ENCODE peak calls at places on chromosome 20, in four cellular contexts. One of them, this sample, is unnamed.

GRCh38 chr20:2558581-2559301 is 22.4 kb downstream of the TMC2 start:
- DNase-seq in neural progenitor cell: peak; percentile 29
- DNase-seq in CD4-positive, CD25-positive, alpha-beta regulatory T cell: no peak
- DNase-seq in thoracic aorta: no peak
- DNase-seq in this sample: peak; percentile 38

GRCh38 chr20:63519765-63520593 is 586 bp upstream of the PPDPF start:
- DNase-seq in CD4-positive, CD25-positive, alpha-beta regulatory T cell: peak; percentile 71
- DNase-seq in neural progenitor cell: peak; percentile 93
- DNase-seq in thoracic aorta: no peak
- DNase-seq in this sample: peak; percentile 74

GRCh38 chr20:37688093-37688492 is 5.7 kb upstream of the CTNNBL1 start:
- DNase-seq in neural progenitor cell: no peak
- DNase-seq in CD4-positive, CD25-positive, alpha-beta regulatory T cell: no peak
- DNase-seq in thoracic aorta: no peak
- DNase-seq in this sample: no peak

GRCh38 chr20:43915209-43916072 is 789 bp downstream of the TOX2 start:
- DNase-seq in CD4-positive, CD25-positive, alpha-beta regulatory T cell: peak; percentile 17
- DNase-seq in neural progenitor cell: peak; percentile 75
- DNase-seq in thoracic aorta: no peak
- DNase-seq in this sample: peak; percentile 63

GRCh38 chr20:10429443-10429981 is 4.5 kb downstream of the MKKS start:
- DNase-seq in CD4-positive, CD25-positive, alpha-beta regulatory T cell: no peak
- DNase-seq in neural progenitor cell: no peak
- DNase-seq in thoracic aorta: no peak
- DNase-seq in this sample: no peak

GRCh38 chr20:57693670-57694329 is 16.0 kb downstream of the PMEPA1 start:
- DNase-seq in neural progenitor cell: no peak
- DNase-seq in thoracic aorta: no peak
- DNase-seq in CD4-positive, CD25-positive, alpha-beta regulatory T cell: no peak
- DNase-seq in this sample: no peak

GRCh38 chr20:16129411-16129810 is 443.8 kb downstream of the KIF16B start:
- DNase-seq in CD4-positive, CD25-positive, alpha-beta regulatory T cell: no peak
- DNase-seq in thoracic aorta: no peak
- DNase-seq in neural progenitor cell: no peak
- DNase-seq in this sample: no peak

GRCh38 chr20:9279905-9280304 is 211.0 kb downstream of the PLCB4 start:
- DNase-seq in thoracic aorta: no peak
- DNase-seq in neural progenitor cell: peak; percentile 24
- DNase-seq in CD4-positive, CD25-positive, alpha-beta regulatory T cell: no peak
- DNase-seq in this sample: peak; percentile 11

GRCh38 chr20:31559704-31560093 is 45.4 kb upstream of the ID1 start:
- DNase-seq in neural progenitor cell: no peak
- DNase-seq in CD4-positive, CD25-positive, alpha-beta regulatory T cell: no peak
- DNase-seq in thoracic aorta: no peak
- DNase-seq in this sample: no peak

GRCh38 chr20:57439432-57439831 is 48.2 kb downstream of the RBM38 start:
- DNase-seq in CD4-positive, CD25-positive, alpha-beta regulatory T cell: no peak
- DNase-seq in neural progenitor cell: no peak
- DNase-seq in thoracic aorta: no peak
- DNase-seq in this sample: peak; percentile 21

GRCh38 chr20:43544501-43544900 is 14.3 kb upstream of the SGK2 start:
- DNase-seq in thoracic aorta: no peak
- DNase-seq in CD4-positive, CD25-positive, alpha-beta regulatory T cell: no peak
- DNase-seq in neural progenitor cell: no peak
- DNase-seq in this sample: no peak

GRCh38 chr20:8309638-8310037 is 177.6 kb downstream of the PLCB1 start:
- DNase-seq in neural progenitor cell: peak; percentile 79
- DNase-seq in thoracic aorta: no peak
- DNase-seq in CD4-positive, CD25-positive, alpha-beta regulatory T cell: no peak
- DNase-seq in this sample: peak; percentile 40

GRCh38 chr20:10047427-10047826 is 12.6 kb downstream of the ANKEF1 start:
- DNase-seq in thoracic aorta: no peak
- DNase-seq in neural progenitor cell: peak; percentile 60
- DNase-seq in CD4-positive, CD25-positive, alpha-beta regulatory T cell: no peak
- DNase-seq in this sample: peak; percentile 4

GRCh38 chr20:5844063-5844681 is 94.0 kb downstream of the SHLD1 start:
- DNase-seq in neural progenitor cell: no peak
- DNase-seq in thoracic aorta: no peak
- DNase-seq in CD4-positive, CD25-positive, alpha-beta regulatory T cell: peak; percentile 56
- DNase-seq in this sample: peak; percentile 67

GRCh38 chr20:53837126-53837826 is 233.1 kb downstream of the BCAS1 start:
- DNase-seq in CD4-positive, CD25-positive, alpha-beta regulatory T cell: no peak
- DNase-seq in thoracic aorta: no peak
- DNase-seq in neural progenitor cell: no peak
- DNase-seq in this sample: no peak

GRCh38 chr20:23436681-23437080 is 2.8 kb upstream of the CSTL1 start:
- DNase-seq in neural progenitor cell: no peak
- DNase-seq in thoracic aorta: no peak
- DNase-seq in CD4-positive, CD25-positive, alpha-beta regulatory T cell: no peak
- DNase-seq in this sample: no peak

GRCh38 chr20:53949319-53949839 is 121.0 kb downstream of the BCAS1 start:
- DNase-seq in CD4-positive, CD25-positive, alpha-beta regulatory T cell: peak; percentile 58
- DNase-seq in neural progenitor cell: no peak
- DNase-seq in thoracic aorta: no peak
- DNase-seq in this sample: peak; percentile 98

GRCh38 chr20:19493794-19494495 is 264.1 kb upstream of the RIN2 start:
- DNase-seq in thoracic aorta: no peak
- DNase-seq in neural progenitor cell: no peak
- DNase-seq in CD4-positive, CD25-positive, alpha-beta regulatory T cell: no peak
- DNase-seq in this sample: no peak

DNA sequence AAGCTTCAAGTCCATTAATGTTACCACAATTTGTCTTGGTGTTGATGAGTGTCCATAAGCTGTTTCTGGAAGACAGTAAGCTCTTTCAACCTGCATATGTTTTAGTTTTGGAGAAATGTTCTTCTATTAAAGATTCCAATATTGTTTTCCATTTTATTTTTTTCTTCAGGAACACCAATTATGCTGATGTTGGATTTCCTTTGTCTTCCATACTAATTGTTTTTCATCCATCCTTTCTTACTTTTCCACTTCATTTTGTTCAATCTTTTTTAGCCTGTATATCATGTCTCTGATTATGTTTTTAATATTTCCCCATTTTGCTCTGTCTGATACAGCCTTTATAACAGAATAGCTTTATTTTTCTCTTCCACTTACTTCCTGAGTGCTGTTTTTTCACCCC is 21.9 kb downstream of the SLC13A3 start:
- DNase-seq in CD4-positive, CD25-positive, alpha-beta regulatory T cell: no peak
- DNase-seq in thoracic aorta: no peak
- DNase-seq in neural progenitor cell: no peak
- DNase-seq in this sample: no peak
- H3K4me3 ChIP-seq in CD4-positive, CD25-positive, alpha-beta regulatory T cell: no peak overlapping the region
- H3K4me3 ChIP-seq in thoracic aorta: no peak overlapping the region
- H3K4me3 ChIP-seq in neural progenitor cell: no peak overlapping the region
- H3K4me3 ChIP-seq in this sample: no peak overlapping the region

GRCh38 chr20:25282034-25282781 is 34.3 kb downstream of the PYGB start:
- DNase-seq in CD4-positive, CD25-positive, alpha-beta regulatory T cell: no peak
- DNase-seq in thoracic aorta: no peak
- DNase-seq in neural progenitor cell: no peak
- DNase-seq in this sample: no peak
- H3K4me3 ChIP-seq in CD4-positive, CD25-positive, alpha-beta regulatory T cell: no peak overlapping the region
- H3K4me3 ChIP-seq in thoracic aorta: no peak overlapping the region
- H3K4me3 ChIP-seq in neural progenitor cell: no peak overlapping the region
- H3K4me3 ChIP-seq in this sample: no peak overlapping the region

GRCh38 chr20:7232796-7233195 is 465.3 kb downstream of the BMP2 start:
- DNase-seq in thoracic aorta: no peak
- DNase-seq in neural progenitor cell: no peak
- DNase-seq in CD4-positive, CD25-positive, alpha-beta regulatory T cell: no peak
- DNase-seq in this sample: no peak
- H3K4me3 ChIP-seq in thoracic aorta: no peak overlapping the region
- H3K4me3 ChIP-seq in neural progenitor cell: no peak overlapping the region
- H3K4me3 ChIP-seq in CD4-positive, CD25-positive, alpha-beta regulatory T cell: no peak overlapping the region
- H3K4me3 ChIP-seq in this sample: no peak overlapping the region

GRCh38 chr20:62304331-62305148 is 1.7 kb downstream of the ADRM1 start:
- DNase-seq in thoracic aorta: no peak
- DNase-seq in neural progenitor cell: no peak
- DNase-seq in CD4-positive, CD25-positive, alpha-beta regulatory T cell: no peak
- DNase-seq in this sample: no peak
- H3K4me3 ChIP-seq in thoracic aorta: peak overlapping the region; percentile 97
- H3K4me3 ChIP-seq in neural progenitor cell: peak overlapping the region; percentile 77
- H3K4me3 ChIP-seq in CD4-positive, CD25-positive, alpha-beta regulatory T cell: peak overlapping the region; percentile 70
- H3K4me3 ChIP-seq in this sample: peak overlapping the region; percentile 83

DNA sequence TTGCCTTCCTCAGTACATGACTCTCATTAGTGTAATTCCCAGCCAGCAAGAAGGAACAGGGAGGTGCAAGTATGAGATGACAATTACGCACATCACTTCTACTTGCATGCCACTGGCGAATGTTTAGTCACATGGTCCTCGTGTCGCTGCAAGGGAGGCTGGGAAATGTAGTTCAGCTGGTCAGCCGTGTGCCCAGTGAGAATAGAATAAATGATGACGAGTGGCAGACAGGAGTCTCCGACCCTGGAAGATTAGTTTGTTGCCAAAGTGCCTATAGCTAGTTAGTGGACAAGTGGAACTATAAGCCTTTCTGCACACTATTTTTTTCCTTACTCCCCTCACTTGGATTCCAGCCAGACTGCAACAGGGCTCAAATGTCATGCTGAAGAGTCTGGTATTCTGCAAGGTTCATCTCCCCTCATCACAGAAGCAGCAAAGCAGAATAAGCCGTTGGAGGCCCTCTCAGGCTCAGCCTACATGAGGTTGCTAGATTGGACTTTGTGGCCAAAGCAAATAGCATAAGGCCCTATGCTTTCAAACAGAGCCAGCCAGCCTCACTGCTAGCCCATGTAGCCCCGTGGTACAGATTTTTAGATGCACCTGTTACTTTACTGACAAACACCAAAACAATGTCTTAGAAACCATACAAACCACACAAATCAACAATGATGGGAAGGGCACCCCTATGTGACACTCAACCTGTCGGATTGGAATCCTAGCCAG is 9.7 kb downstream of the LINC00237 start:
- DNase-seq in thoracic aorta: no peak
- DNase-seq in neural progenitor cell: peak; percentile 54
- DNase-seq in CD4-positive, CD25-positive, alpha-beta regulatory T cell: no peak
- DNase-seq in this sample: peak; percentile 48
- H3K4me3 ChIP-seq in thoracic aorta: no peak overlapping the region
- H3K4me3 ChIP-seq in neural progenitor cell: no peak overlapping the region
- H3K4me3 ChIP-seq in CD4-positive, CD25-positive, alpha-beta regulatory T cell: no peak overlapping the region
- H3K4me3 ChIP-seq in this sample: no peak overlapping the region